ENCODE peak calls at places on chromosomes 13 and 19, in ten cellular contexts. One of them, this sample, is unnamed.

GRCh38 chr19:13366529-13367143 is 139.6 kb downstream of the CACNA1A start:
- DNase-seq in neuronal stem cell: peak
- DNase-seq in AG10803: peak
- DNase-seq in endothelial cell: peak
- DNase-seq in aorta: no peak
- DNase-seq in GOT3: no peak
- DNase-seq in activated naive CD4-positive, alpha-beta T cell: no peak
- DNase-seq in retinal pigment epithelial cell: no peak
- DNase-seq in AG04450: no peak
- DNase-seq in activated CD4-positive, alpha-beta T cell treated with anti-CD3 and anti-CD28 coated beads, Interleukin-2, amount 50 U/mL, for 48 hours: no peak
- DNase-seq in this sample: no peak

GRCh38 chr13:41654800-41655199 is 197.4 kb downstream of the RGCC start:
- DNase-seq in neuronal stem cell: no peak
- DNase-seq in retinal pigment epithelial cell: no peak
- DNase-seq in endothelial cell: no peak
- DNase-seq in AG04450: no peak
- DNase-seq in aorta: no peak
- DNase-seq in activated naive CD4-positive, alpha-beta T cell: no peak
- DNase-seq in activated CD4-positive, alpha-beta T cell treated with anti-CD3 and anti-CD28 coated beads, Interleukin-2, amount 50 U/mL, for 48 hours: no peak
- DNase-seq in GOT3: no peak
- DNase-seq in AG10803: no peak
- DNase-seq in this sample: no peak

GRCh38 chr13:110183925-110184324 is 123.0 kb downstream of the COL4A1 start:
- DNase-seq in retinal pigment epithelial cell: no peak
- DNase-seq in aorta: no peak
- DNase-seq in AG10803: peak
- DNase-seq in AG04450: no peak
- DNase-seq in GOT3: no peak
- DNase-seq in activated naive CD4-positive, alpha-beta T cell: no peak
- DNase-seq in endothelial cell: no peak
- DNase-seq in neuronal stem cell: no peak
- DNase-seq in activated CD4-positive, alpha-beta T cell treated with anti-CD3 and anti-CD28 coated beads, Interleukin-2, amount 50 U/mL, for 48 hours: no peak
- DNase-seq in this sample: no peak

GRCh38 chr19:1651061-1651547 is 1.3 kb downstream of the TCF3 start:
- DNase-seq in AG10803: peak
- DNase-seq in GOT3: no peak
- DNase-seq in retinal pigment epithelial cell: no peak
- DNase-seq in activated naive CD4-positive, alpha-beta T cell: peak
- DNase-seq in activated CD4-positive, alpha-beta T cell treated with anti-CD3 and anti-CD28 coated beads, Interleukin-2, amount 50 U/mL, for 48 hours: peak
- DNase-seq in AG04450: no peak
- DNase-seq in neuronal stem cell: peak
- DNase-seq in endothelial cell: peak
- DNase-seq in aorta: peak
- DNase-seq in this sample: no peak

GRCh38 chr13:45325806-45326205 is 15.2 kb downstream of the TPT1 start:
- DNase-seq in GOT3: no peak
- DNase-seq in aorta: peak
- DNase-seq in endothelial cell: no peak
- DNase-seq in activated CD4-positive, alpha-beta T cell treated with anti-CD3 and anti-CD28 coated beads, Interleukin-2, amount 50 U/mL, for 48 hours: no peak
- DNase-seq in AG10803: peak
- DNase-seq in retinal pigment epithelial cell: no peak
- DNase-seq in AG04450: peak
- DNase-seq in neuronal stem cell: no peak
- DNase-seq in activated naive CD4-positive, alpha-beta T cell: no peak
- DNase-seq in this sample: peak

GRCh38 chr19:1856698-1857603 is 6.4 kb downstream of the KLF16 start:
- DNase-seq in neuronal stem cell: no peak
- DNase-seq in activated CD4-positive, alpha-beta T cell treated with anti-CD3 and anti-CD28 coated beads, Interleukin-2, amount 50 U/mL, for 48 hours: peak
- DNase-seq in aorta: peak
- DNase-seq in AG10803: peak
- DNase-seq in GOT3: no peak
- DNase-seq in endothelial cell: peak
- DNase-seq in retinal pigment epithelial cell: no peak
- DNase-seq in AG04450: no peak
- DNase-seq in activated naive CD4-positive, alpha-beta T cell: peak
- DNase-seq in this sample: no peak

GRCh38 chr13:92355213-92355612 is 871.4 kb upstream of the GPC6 start:
- DNase-seq in aorta: no peak
- DNase-seq in activated naive CD4-positive, alpha-beta T cell: no peak
- DNase-seq in retinal pigment epithelial cell: no peak
- DNase-seq in neuronal stem cell: no peak
- DNase-seq in AG04450: no peak
- DNase-seq in AG10803: no peak
- DNase-seq in activated CD4-positive, alpha-beta T cell treated with anti-CD3 and anti-CD28 coated beads, Interleukin-2, amount 50 U/mL, for 48 hours: no peak
- DNase-seq in endothelial cell: peak
- DNase-seq in GOT3: no peak
- DNase-seq in this sample: peak

GRCh38 chr13:77696006-77696862 is 1.3 kb upstream of the SLAIN1 start:
- DNase-seq in AG10803: no peak
- DNase-seq in retinal pigment epithelial cell: no peak
- DNase-seq in activated naive CD4-positive, alpha-beta T cell: no peak
- DNase-seq in aorta: no peak
- DNase-seq in activated CD4-positive, alpha-beta T cell treated with anti-CD3 and anti-CD28 coated beads, Interleukin-2, amount 50 U/mL, for 48 hours: no peak
- DNase-seq in GOT3: no peak
- DNase-seq in endothelial cell: no peak
- DNase-seq in neuronal stem cell: peak
- DNase-seq in AG04450: no peak
- DNase-seq in this sample: peak

GRCh38 chr19:40257096-40257517 is 28.0 kb downstream of the AKT2 start:
- DNase-seq in neuronal stem cell: no peak
- DNase-seq in activated naive CD4-positive, alpha-beta T cell: no peak
- DNase-seq in endothelial cell: no peak
- DNase-seq in aorta: no peak
- DNase-seq in GOT3: no peak
- DNase-seq in AG04450: no peak
- DNase-seq in AG10803: no peak
- DNase-seq in activated CD4-positive, alpha-beta T cell treated with anti-CD3 and anti-CD28 coated beads, Interleukin-2, amount 50 U/mL, for 48 hours: no peak
- DNase-seq in retinal pigment epithelial cell: no peak
- DNase-seq in this sample: no peak

GRCh38 chr19:45076029-45076850 is at the start of gene ZNF296:
- DNase-seq in AG10803: no peak
- DNase-seq in AG04450: no peak
- DNase-seq in neuronal stem cell: peak
- DNase-seq in retinal pigment epithelial cell: no peak
- DNase-seq in GOT3: no peak
- DNase-seq in aorta: peak
- DNase-seq in endothelial cell: peak
- DNase-seq in activated naive CD4-positive, alpha-beta T cell: peak
- DNase-seq in activated CD4-positive, alpha-beta T cell treated with anti-CD3 and anti-CD28 coated beads, Interleukin-2, amount 50 U/mL, for 48 hours: peak
- DNase-seq in this sample: no peak

GRCh38 chr13:77509221-77509620 is 26.3 kb upstream of the SCEL start:
- DNase-seq in neuronal stem cell: no peak
- DNase-seq in activated naive CD4-positive, alpha-beta T cell: no peak
- DNase-seq in activated CD4-positive, alpha-beta T cell treated with anti-CD3 and anti-CD28 coated beads, Interleukin-2, amount 50 U/mL, for 48 hours: no peak
- DNase-seq in aorta: no peak
- DNase-seq in retinal pigment epithelial cell: peak
- DNase-seq in AG04450: no peak
- DNase-seq in endothelial cell: no peak
- DNase-seq in GOT3: no peak
- DNase-seq in AG10803: peak
- DNase-seq in this sample: no peak